ENCODE peak calls at places on chromosome 3, in four cellular contexts. One of them, this sample, is unnamed.

GRCh38 chr3:150299221-150299620 is 108.9 kb upstream of the TSC22D2 start:
- DNase-seq in activated T-helper 1 cell treated with anti-CD3 and anti-CD28 coated beads, Interleukin-12 subunit alpha, Interleukin-12 subunit beta, Interleukin-2, Interleukin-4 antibody, amounts not matched to agents 30 ng/mL and 10 ng/mL and 1 ng/mL, durations not matched to agents 14 hours and 24 hours and 36 hours: no peak
- DNase-seq in kidney tubule cell: no peak
- DNase-seq in fibroblast of gingiva: no peak
- DNase-seq in this sample: peak; percentile 49

GRCh38 chr3:11803977-11804903 is 42.4 kb downstream of the TAMM41 start:
- DNase-seq in fibroblast of gingiva: peak; percentile 56
- DNase-seq in activated T-helper 1 cell treated with anti-CD3 and anti-CD28 coated beads, Interleukin-12 subunit alpha, Interleukin-12 subunit beta, Interleukin-2, Interleukin-4 antibody, amounts not matched to agents 30 ng/mL and 10 ng/mL and 1 ng/mL, durations not matched to agents 14 hours and 24 hours and 36 hours: peak; percentile 16
- DNase-seq in kidney tubule cell: peak; percentile 71
- DNase-seq in this sample: peak; percentile 68

GRCh38 chr3:161559177-161559998 is 62.8 kb downstream of the OTOL1 start:
- DNase-seq in kidney tubule cell: peak; percentile 59
- DNase-seq in activated T-helper 1 cell treated with anti-CD3 and anti-CD28 coated beads, Interleukin-12 subunit alpha, Interleukin-12 subunit beta, Interleukin-2, Interleukin-4 antibody, amounts not matched to agents 30 ng/mL and 10 ng/mL and 1 ng/mL, durations not matched to agents 14 hours and 24 hours and 36 hours: no peak
- DNase-seq in fibroblast of gingiva: peak; percentile 35
- DNase-seq in this sample: peak; percentile 58

GRCh38 chr3:23612296-23612891 is 193.4 kb upstream of the UBE2E1 start:
- DNase-seq in kidney tubule cell: peak; percentile 67
- DNase-seq in activated T-helper 1 cell treated with anti-CD3 and anti-CD28 coated beads, Interleukin-12 subunit alpha, Interleukin-12 subunit beta, Interleukin-2, Interleukin-4 antibody, amounts not matched to agents 30 ng/mL and 10 ng/mL and 1 ng/mL, durations not matched to agents 14 hours and 24 hours and 36 hours: no peak
- DNase-seq in fibroblast of gingiva: no peak
- DNase-seq in this sample: peak; percentile 13

GRCh38 chr3:179108091-179108490 is 36.5 kb upstream of the ZMAT3 start:
- DNase-seq in kidney tubule cell: peak; percentile 80
- DNase-seq in activated T-helper 1 cell treated with anti-CD3 and anti-CD28 coated beads, Interleukin-12 subunit alpha, Interleukin-12 subunit beta, Interleukin-2, Interleukin-4 antibody, amounts not matched to agents 30 ng/mL and 10 ng/mL and 1 ng/mL, durations not matched to agents 14 hours and 24 hours and 36 hours: no peak
- DNase-seq in fibroblast of gingiva: peak; percentile 58
- DNase-seq in this sample: peak; percentile 56

GRCh38 chr3:107315136-107315535 is 62.1 kb upstream of the CCDC54 start:
- DNase-seq in fibroblast of gingiva: no peak
- DNase-seq in activated T-helper 1 cell treated with anti-CD3 and anti-CD28 coated beads, Interleukin-12 subunit alpha, Interleukin-12 subunit beta, Interleukin-2, Interleukin-4 antibody, amounts not matched to agents 30 ng/mL and 10 ng/mL and 1 ng/mL, durations not matched to agents 14 hours and 24 hours and 36 hours: no peak
- DNase-seq in kidney tubule cell: no peak
- DNase-seq in this sample: peak; percentile 2

GRCh38 chr3:123080864-123081562 is 14.2 kb downstream of the PDIA5 start:
- DNase-seq in kidney tubule cell: no peak
- DNase-seq in fibroblast of gingiva: no peak
- DNase-seq in activated T-helper 1 cell treated with anti-CD3 and anti-CD28 coated beads, Interleukin-12 subunit alpha, Interleukin-12 subunit beta, Interleukin-2, Interleukin-4 antibody, amounts not matched to agents 30 ng/mL and 10 ng/mL and 1 ng/mL, durations not matched to agents 14 hours and 24 hours and 36 hours: no peak
- DNase-seq in this sample: peak; percentile 64

GRCh38 chr3:27293954-27294353 is 75.2 kb downstream of the NEK10 start:
- DNase-seq in kidney tubule cell: no peak
- DNase-seq in activated T-helper 1 cell treated with anti-CD3 and anti-CD28 coated beads, Interleukin-12 subunit alpha, Interleukin-12 subunit beta, Interleukin-2, Interleukin-4 antibody, amounts not matched to agents 30 ng/mL and 10 ng/mL and 1 ng/mL, durations not matched to agents 14 hours and 24 hours and 36 hours: no peak
- DNase-seq in fibroblast of gingiva: peak; percentile 50
- DNase-seq in this sample: peak; percentile 36

GRCh38 chr3:188104050-188104449 is 49.9 kb upstream of the LPP start:
- DNase-seq in fibroblast of gingiva: no peak
- DNase-seq in kidney tubule cell: no peak
- DNase-seq in activated T-helper 1 cell treated with anti-CD3 and anti-CD28 coated beads, Interleukin-12 subunit alpha, Interleukin-12 subunit beta, Interleukin-2, Interleukin-4 antibody, amounts not matched to agents 30 ng/mL and 10 ng/mL and 1 ng/mL, durations not matched to agents 14 hours and 24 hours and 36 hours: no peak
- DNase-seq in this sample: no peak

GRCh38 chr3:157918402-157918801 is 187.8 kb downstream of the SHOX2 start:
- DNase-seq in fibroblast of gingiva: no peak
- DNase-seq in activated T-helper 1 cell treated with anti-CD3 and anti-CD28 coated beads, Interleukin-12 subunit alpha, Interleukin-12 subunit beta, Interleukin-2, Interleukin-4 antibody, amounts not matched to agents 30 ng/mL and 10 ng/mL and 1 ng/mL, durations not matched to agents 14 hours and 24 hours and 36 hours: no peak
- DNase-seq in kidney tubule cell: no peak
- DNase-seq in this sample: no peak

GRCh38 chr3:193971268-193971751 is 164.6 kb upstream of the HES1 start:
- DNase-seq in kidney tubule cell: peak; percentile 45
- DNase-seq in activated T-helper 1 cell treated with anti-CD3 and anti-CD28 coated beads, Interleukin-12 subunit alpha, Interleukin-12 subunit beta, Interleukin-2, Interleukin-4 antibody, amounts not matched to agents 30 ng/mL and 10 ng/mL and 1 ng/mL, durations not matched to agents 14 hours and 24 hours and 36 hours: no peak
- DNase-seq in fibroblast of gingiva: no peak
- DNase-seq in this sample: peak; percentile 59

GRCh38 chr3:186241910-186242821 is 119.9 kb downstream of the DGKG start:
- DNase-seq in activated T-helper 1 cell treated with anti-CD3 and anti-CD28 coated beads, Interleukin-12 subunit alpha, Interleukin-12 subunit beta, Interleukin-2, Interleukin-4 antibody, amounts not matched to agents 30 ng/mL and 10 ng/mL and 1 ng/mL, durations not matched to agents 14 hours and 24 hours and 36 hours: peak; percentile 30
- DNase-seq in kidney tubule cell: peak; percentile 83
- DNase-seq in fibroblast of gingiva: peak; percentile 37
- DNase-seq in this sample: peak; percentile 96

GRCh38 chr3:160413613-160414248 is 14.3 kb downstream of the SMC4 start:
- DNase-seq in kidney tubule cell: peak; percentile 76
- DNase-seq in activated T-helper 1 cell treated with anti-CD3 and anti-CD28 coated beads, Interleukin-12 subunit alpha, Interleukin-12 subunit beta, Interleukin-2, Interleukin-4 antibody, amounts not matched to agents 30 ng/mL and 10 ng/mL and 1 ng/mL, durations not matched to agents 14 hours and 24 hours and 36 hours: peak; percentile 58
- DNase-seq in fibroblast of gingiva: peak; percentile 74
- DNase-seq in this sample: peak; percentile 87

GRCh38 chr3:44208086-44208485 is 33.6 kb upstream of the TOPAZ1 start:
- DNase-seq in activated T-helper 1 cell treated with anti-CD3 and anti-CD28 coated beads, Interleukin-12 subunit alpha, Interleukin-12 subunit beta, Interleukin-2, Interleukin-4 antibody, amounts not matched to agents 30 ng/mL and 10 ng/mL and 1 ng/mL, durations not matched to agents 14 hours and 24 hours and 36 hours: no peak
- DNase-seq in fibroblast of gingiva: no peak
- DNase-seq in kidney tubule cell: no peak
- DNase-seq in this sample: peak; percentile 26

GRCh38 chr3:71294919-71295318 is 288.6 kb downstream of the FOXP1 start:
- DNase-seq in activated T-helper 1 cell treated with anti-CD3 and anti-CD28 coated beads, Interleukin-12 subunit alpha, Interleukin-12 subunit beta, Interleukin-2, Interleukin-4 antibody, amounts not matched to agents 30 ng/mL and 10 ng/mL and 1 ng/mL, durations not matched to agents 14 hours and 24 hours and 36 hours: no peak
- DNase-seq in fibroblast of gingiva: no peak
- DNase-seq in kidney tubule cell: peak; percentile 83
- DNase-seq in this sample: no peak

GRCh38 chr3:187739561-187740445 is 5.5 kb downstream of the BCL6 start:
- DNase-seq in activated T-helper 1 cell treated with anti-CD3 and anti-CD28 coated beads, Interleukin-12 subunit alpha, Interleukin-12 subunit beta, Interleukin-2, Interleukin-4 antibody, amounts not matched to agents 30 ng/mL and 10 ng/mL and 1 ng/mL, durations not matched to agents 14 hours and 24 hours and 36 hours: peak; percentile 78
- DNase-seq in kidney tubule cell: peak; percentile 86
- DNase-seq in fibroblast of gingiva: peak; percentile 92
- DNase-seq in this sample: peak; percentile 95

GRCh38 chr3:113698891-113699465 is 2.5 kb upstream of the USF3 start:
- DNase-seq in activated T-helper 1 cell treated with anti-CD3 and anti-CD28 coated beads, Interleukin-12 subunit alpha, Interleukin-12 subunit beta, Interleukin-2, Interleukin-4 antibody, amounts not matched to agents 30 ng/mL and 10 ng/mL and 1 ng/mL, durations not matched to agents 14 hours and 24 hours and 36 hours: no peak
- DNase-seq in fibroblast of gingiva: peak; percentile 22
- DNase-seq in kidney tubule cell: peak; percentile 41
- DNase-seq in this sample: no peak

GRCh38 chr3:186849392-186849975 is 7.0 kb downstream of the ADIPOQ start:
- DNase-seq in activated T-helper 1 cell treated with anti-CD3 and anti-CD28 coated beads, Interleukin-12 subunit alpha, Interleukin-12 subunit beta, Interleukin-2, Interleukin-4 antibody, amounts not matched to agents 30 ng/mL and 10 ng/mL and 1 ng/mL, durations not matched to agents 14 hours and 24 hours and 36 hours: no peak
- DNase-seq in fibroblast of gingiva: no peak
- DNase-seq in kidney tubule cell: peak; percentile 56
- DNase-seq in this sample: peak; percentile 40

GRCh38 chr3:78368576-78369345 is 1328.9 kb downstream of the ROBO2 start:
- DNase-seq in fibroblast of gingiva: no peak
- DNase-seq in kidney tubule cell: no peak
- DNase-seq in activated T-helper 1 cell treated with anti-CD3 and anti-CD28 coated beads, Interleukin-12 subunit alpha, Interleukin-12 subunit beta, Interleukin-2, Interleukin-4 antibody, amounts not matched to agents 30 ng/mL and 10 ng/mL and 1 ng/mL, durations not matched to agents 14 hours and 24 hours and 36 hours: no peak
- DNase-seq in this sample: no peak

GRCh38 chr3:138881233-138881632 is 46.5 kb upstream of the PIK3CB start:
- DNase-seq in activated T-helper 1 cell treated with anti-CD3 and anti-CD28 coated beads, Interleukin-12 subunit alpha, Interleukin-12 subunit beta, Interleukin-2, Interleukin-4 antibody, amounts not matched to agents 30 ng/mL and 10 ng/mL and 1 ng/mL, durations not matched to agents 14 hours and 24 hours and 36 hours: no peak
- DNase-seq in fibroblast of gingiva: no peak
- DNase-seq in kidney tubule cell: no peak
- DNase-seq in this sample: no peak

GRCh38 chr3:144859057-144859626 is 887.5 kb downstream of the DIPK2A start:
- DNase-seq in activated T-helper 1 cell treated with anti-CD3 and anti-CD28 coated beads, Interleukin-12 subunit alpha, Interleukin-12 subunit beta, Interleukin-2, Interleukin-4 antibody, amounts not matched to agents 30 ng/mL and 10 ng/mL and 1 ng/mL, durations not matched to agents 14 hours and 24 hours and 36 hours: no peak
- DNase-seq in kidney tubule cell: no peak
- DNase-seq in fibroblast of gingiva: no peak
- DNase-seq in this sample: no peak

GRCh38 chr3:50385741-50386140 is 26.4 kb upstream of the TMEM115 start:
- DNase-seq in kidney tubule cell: no peak
- DNase-seq in activated T-helper 1 cell treated with anti-CD3 and anti-CD28 coated beads, Interleukin-12 subunit alpha, Interleukin-12 subunit beta, Interleukin-2, Interleukin-4 antibody, amounts not matched to agents 30 ng/mL and 10 ng/mL and 1 ng/mL, durations not matched to agents 14 hours and 24 hours and 36 hours: no peak
- DNase-seq in fibroblast of gingiva: no peak
- DNase-seq in this sample: no peak

GRCh38 chr3:89353465-89353864 is 246.0 kb downstream of the EPHA3 start:
- DNase-seq in fibroblast of gingiva: no peak
- DNase-seq in activated T-helper 1 cell treated with anti-CD3 and anti-CD28 coated beads, Interleukin-12 subunit alpha, Interleukin-12 subunit beta, Interleukin-2, Interleukin-4 antibody, amounts not matched to agents 30 ng/mL and 10 ng/mL and 1 ng/mL, durations not matched to agents 14 hours and 24 hours and 36 hours: no peak
- DNase-seq in kidney tubule cell: peak; percentile 70
- DNase-seq in this sample: peak; percentile 17

GRCh38 chr3:21654662-21655061 is 96.3 kb downstream of the ZNF385D start:
- DNase-seq in kidney tubule cell: no peak
- DNase-seq in activated T-helper 1 cell treated with anti-CD3 and anti-CD28 coated beads, Interleukin-12 subunit alpha, Interleukin-12 subunit beta, Interleukin-2, Interleukin-4 antibody, amounts not matched to agents 30 ng/mL and 10 ng/mL and 1 ng/mL, durations not matched to agents 14 hours and 24 hours and 36 hours: no peak
- DNase-seq in fibroblast of gingiva: peak; percentile 36
- DNase-seq in this sample: no peak

GRCh38 chr3:78647735-78648134 is 1120.1 kb downstream of the ROBO1 start:
- DNase-seq in fibroblast of gingiva: no peak
- DNase-seq in activated T-helper 1 cell treated with anti-CD3 and anti-CD28 coated beads, Interleukin-12 subunit alpha, Interleukin-12 subunit beta, Interleukin-2, Interleukin-4 antibody, amounts not matched to agents 30 ng/mL and 10 ng/mL and 1 ng/mL, durations not matched to agents 14 hours and 24 hours and 36 hours: no peak
- DNase-seq in kidney tubule cell: peak; percentile 4
- DNase-seq in this sample: peak; percentile 6

GRCh38 chr3:197154-197855 is 742 bp downstream of the CHL1 start:
- DNase-seq in kidney tubule cell: no peak
- DNase-seq in fibroblast of gingiva: no peak
- DNase-seq in activated T-helper 1 cell treated with anti-CD3 and anti-CD28 coated beads, Interleukin-12 subunit alpha, Interleukin-12 subunit beta, Interleukin-2, Interleukin-4 antibody, amounts not matched to agents 30 ng/mL and 10 ng/mL and 1 ng/mL, durations not matched to agents 14 hours and 24 hours and 36 hours: no peak
- DNase-seq in this sample: no peak

GRCh38 chr3:193554790-193555189 is at the start of gene ATP13A4:
- DNase-seq in fibroblast of gingiva: no peak
- DNase-seq in kidney tubule cell: peak; percentile 80
- DNase-seq in activated T-helper 1 cell treated with anti-CD3 and anti-CD28 coated beads, Interleukin-12 subunit alpha, Interleukin-12 subunit beta, Interleukin-2, Interleukin-4 antibody, amounts not matched to agents 30 ng/mL and 10 ng/mL and 1 ng/mL, durations not matched to agents 14 hours and 24 hours and 36 hours: no peak
- DNase-seq in this sample: no peak

GRCh38 chr3:60301142-60301541 is 950.1 kb downstream of the FHIT start:
- DNase-seq in kidney tubule cell: no peak
- DNase-seq in activated T-helper 1 cell treated with anti-CD3 and anti-CD28 coated beads, Interleukin-12 subunit alpha, Interleukin-12 subunit beta, Interleukin-2, Interleukin-4 antibody, amounts not matched to agents 30 ng/mL and 10 ng/mL and 1 ng/mL, durations not matched to agents 14 hours and 24 hours and 36 hours: no peak
- DNase-seq in fibroblast of gingiva: peak; percentile 27
- DNase-seq in this sample: peak; percentile 63

GRCh38 chr3:53719796-53720195 is 126.4 kb downstream of the CHDH start:
- DNase-seq in fibroblast of gingiva: no peak
- DNase-seq in activated T-helper 1 cell treated with anti-CD3 and anti-CD28 coated beads, Interleukin-12 subunit alpha, Interleukin-12 subunit beta, Interleukin-2, Interleukin-4 antibody, amounts not matched to agents 30 ng/mL and 10 ng/mL and 1 ng/mL, durations not matched to agents 14 hours and 24 hours and 36 hours: no peak
- DNase-seq in kidney tubule cell: no peak
- DNase-seq in this sample: no peak

GRCh38 chr3:74009961-74010859 is 385.5 kb upstream of the PDZRN3 start:
- DNase-seq in kidney tubule cell: no peak
- DNase-seq in fibroblast of gingiva: no peak
- DNase-seq in activated T-helper 1 cell treated with anti-CD3 and anti-CD28 coated beads, Interleukin-12 subunit alpha, Interleukin-12 subunit beta, Interleukin-2, Interleukin-4 antibody, amounts not matched to agents 30 ng/mL and 10 ng/mL and 1 ng/mL, durations not matched to agents 14 hours and 24 hours and 36 hours: no peak
- DNase-seq in this sample: no peak

GRCh38 chr3:37862712-37863551 is 1.3 kb downstream of the CTDSPL start:
- DNase-seq in activated T-helper 1 cell treated with anti-CD3 and anti-CD28 coated beads, Interleukin-12 subunit alpha, Interleukin-12 subunit beta, Interleukin-2, Interleukin-4 antibody, amounts not matched to agents 30 ng/mL and 10 ng/mL and 1 ng/mL, durations not matched to agents 14 hours and 24 hours and 36 hours: no peak
- DNase-seq in kidney tubule cell: peak; percentile 57
- DNase-seq in fibroblast of gingiva: peak; percentile 45
- DNase-seq in this sample: peak; percentile 80

GRCh38 chr3:190081387-190081786 is 39.3 kb downstream of the P3H2 start:
- DNase-seq in fibroblast of gingiva: no peak
- DNase-seq in activated T-helper 1 cell treated with anti-CD3 and anti-CD28 coated beads, Interleukin-12 subunit alpha, Interleukin-12 subunit beta, Interleukin-2, Interleukin-4 antibody, amounts not matched to agents 30 ng/mL and 10 ng/mL and 1 ng/mL, durations not matched to agents 14 hours and 24 hours and 36 hours: no peak
- DNase-seq in kidney tubule cell: no peak
- DNase-seq in this sample: no peak

GRCh38 chr3:79063629-79064028 is 704.2 kb downstream of the ROBO1 start:
- DNase-seq in kidney tubule cell: no peak
- DNase-seq in activated T-helper 1 cell treated with anti-CD3 and anti-CD28 coated beads, Interleukin-12 subunit alpha, Interleukin-12 subunit beta, Interleukin-2, Interleukin-4 antibody, amounts not matched to agents 30 ng/mL and 10 ng/mL and 1 ng/mL, durations not matched to agents 14 hours and 24 hours and 36 hours: no peak
- DNase-seq in fibroblast of gingiva: no peak
- DNase-seq in this sample: no peak

GRCh38 chr3:194136519-194137313 is 768 bp downstream of the HES1 start:
- DNase-seq in activated T-helper 1 cell treated with anti-CD3 and anti-CD28 coated beads, Interleukin-12 subunit alpha, Interleukin-12 subunit beta, Interleukin-2, Interleukin-4 antibody, amounts not matched to agents 30 ng/mL and 10 ng/mL and 1 ng/mL, durations not matched to agents 14 hours and 24 hours and 36 hours: no peak
- DNase-seq in kidney tubule cell: peak; percentile 65
- DNase-seq in fibroblast of gingiva: peak; percentile 28
- DNase-seq in this sample: peak; percentile 87

GRCh38 chr3:132286035-132286434 is 31.2 kb upstream of the ACP3 start:
- DNase-seq in fibroblast of gingiva: no peak
- DNase-seq in activated T-helper 1 cell treated with anti-CD3 and anti-CD28 coated beads, Interleukin-12 subunit alpha, Interleukin-12 subunit beta, Interleukin-2, Interleukin-4 antibody, amounts not matched to agents 30 ng/mL and 10 ng/mL and 1 ng/mL, durations not matched to agents 14 hours and 24 hours and 36 hours: no peak
- DNase-seq in kidney tubule cell: no peak
- DNase-seq in this sample: no peak

GRCh38 chr3:189712906-189713483 is 81.8 kb downstream of the TP63 start:
- DNase-seq in kidney tubule cell: no peak
- DNase-seq in fibroblast of gingiva: peak; percentile 37
- DNase-seq in activated T-helper 1 cell treated with anti-CD3 and anti-CD28 coated beads, Interleukin-12 subunit alpha, Interleukin-12 subunit beta, Interleukin-2, Interleukin-4 antibody, amounts not matched to agents 30 ng/mL and 10 ng/mL and 1 ng/mL, durations not matched to agents 14 hours and 24 hours and 36 hours: no peak
- DNase-seq in this sample: peak; percentile 79

GRCh38 chr3:124599779-124600693 is 130.2 kb upstream of the UMPS start:
- DNase-seq in fibroblast of gingiva: no peak
- DNase-seq in kidney tubule cell: peak; percentile 91
- DNase-seq in activated T-helper 1 cell treated with anti-CD3 and anti-CD28 coated beads, Interleukin-12 subunit alpha, Interleukin-12 subunit beta, Interleukin-2, Interleukin-4 antibody, amounts not matched to agents 30 ng/mL and 10 ng/mL and 1 ng/mL, durations not matched to agents 14 hours and 24 hours and 36 hours: no peak
- DNase-seq in this sample: no peak

This sample was measured in mesenchymal stem cell.